ENCODE peak calls at places on chromosomes 11 and 22, in ten cellular contexts. W is HCT116; F is sciatic nerve; H is stimulated activated naive CD4-positive, alpha-beta T cell; R is nucleus accumbens; Q is dorsolateral prefrontal cortex; D is astrocyte of the spinal cord; S is stimulated activated CD4-positive, alpha-beta T cell treated with anti-CD3 and anti-CD28 coated beads, Interleukin-2, amount 100 ng/mL, for 48 hours; K is amygdala; B is iPS DF 6.9. A is an unnamed sample.
A peak's percentile ranks its signal among the peaks of the same experiment; 100 is the strongest.

GRCh38 chr11:75334402-75334891 is 17.0 kb downstream of the ARRB1 start:
- DNase-seq in W (no peak), F (no peak), H (no peak), R (no peak), Q (no peak), D (no peak), S (no peak), K (no peak), B (no peak), A (no peak)

GRCh38 chr11:33633251-33634003 is 67.2 kb downstream of the C11orf91 start:
- DNase-seq in W (peak; percentile 98), F (no peak), H (no peak), R (no peak), Q (no peak), D (peak; percentile 86), S (no peak), K (no peak), B (no peak), A (peak; percentile 81)

GRCh38 chr11:27008811-27009535 is 15.1 kb downstream of the FIBIN start:
- DNase-seq in W (no peak), F (no peak), H (no peak), R (no peak), Q (no peak), D (no peak), S (no peak), K (no peak), B (no peak), A (no peak)

GRCh38 chr22:23196165-23196564 is 15.9 kb downstream of the BCR start:
- DNase-seq in W (no peak), F (no peak), H (no peak), R (no peak), Q (no peak), D (no peak), S (no peak), K (no peak), B (no peak), A (no peak)

GRCh38 chr11:95231881-95232605 is 1.0 kb upstream of the SESN3 start:
- DNase-seq in W (no peak), F (peak; percentile 84), H (peak; percentile 56), R (peak; percentile 44), Q (peak; percentile 78), D (peak; percentile 62), S (peak; percentile 61), K (peak; percentile 73), B (no peak), A (no peak)

GRCh38 chr11:122248939-122249338 is 132.9 kb upstream of the BLID start:
- DNase-seq in W (no peak), F (no peak), H (no peak), R (no peak), Q (no peak), D (no peak), S (no peak), K (no peak), B (no peak), A (no peak)

GRCh38 chr11:46710821-46711269 is 8.2 kb upstream of the F2 start:
- DNase-seq in W (no peak), F (no peak), H (no peak), R (no peak), Q (peak; percentile 39), D (peak; percentile 95), S (no peak), K (no peak), B (no peak), A (no peak)

GRCh38 chr11:113546757-113547507 is 71.7 kb upstream of the DRD2 start:
- DNase-seq in W (no peak), F (no peak), H (no peak), R (no peak), Q (no peak), D (peak; percentile 83), S (no peak), K (no peak), B (no peak), A (peak; percentile 90)

GRCh38 chr22:36087784-36088183 is 59.2 kb upstream of the RBFOX2 start:
- DNase-seq in W (no peak), F (no peak), H (no peak), R (no peak), Q (no peak), D (no peak), S (no peak), K (no peak), B (no peak), A (no peak)

GRCh38 chr22:27723150-27723549 is 78.4 kb downstream of the MN1 start:
- DNase-seq in W (no peak), F (no peak), H (no peak), R (no peak), Q (no peak), D (no peak), S (no peak), K (no peak), B (no peak), A (no peak)

GRCh38 chr11:101797335-101797734 is 117.5 kb upstream of the CEP126 start:
- DNase-seq in W (no peak), F (no peak), H (no peak), R (no peak), Q (no peak), D (peak; percentile 28), S (no peak), K (no peak), B (no peak), A (no peak)

GRCh38 chr11:62613275-62613864 is 313 bp downstream of the ROM1 start:
- DNase-seq in W (no peak), F (no peak), H (no peak), R (no peak), Q (peak; percentile 35), D (no peak), S (no peak), K (peak; percentile 59), B (no peak), A (no peak)

GRCh38 chr22:29520851-29521250 is 32.7 kb downstream of the THOC5 start:
- DNase-seq in W (no peak), F (no peak), H (no peak), R (no peak), Q (no peak), D (peak; percentile 80), S (no peak), K (no peak), B (no peak), A (no peak)

GRCh38 chr11:1478011-1478410 is 8.6 kb downstream of the MOB2 start:
- DNase-seq in W (no peak), F (no peak), H (no peak), R (no peak), Q (no peak), D (no peak), S (no peak), K (no peak), B (no peak), A (no peak)

GRCh38 chr22:42844756-42845155 is 12.3 kb downstream of the ARFGAP3 start:
- DNase-seq in W (peak; percentile 26), F (no peak), H (no peak), R (no peak), Q (no peak), D (no peak), S (no peak), K (no peak), B (no peak), A (no peak)

GRCh38 chr22:29345932-29346331 is 30.4 kb upstream of the RASL10A start:
- DNase-seq in W (no peak), F (no peak), H (no peak), R (no peak), Q (no peak), D (peak; percentile 33), S (no peak), K (no peak), B (no peak), A (no peak)

GRCh38 chr11:25961539-25961938 is 370.4 kb upstream of the ANO3 start:
- DNase-seq in W (no peak), F (no peak), H (no peak), R (no peak), Q (no peak), D (no peak), S (no peak), K (no peak), B (no peak), A (no peak)